ENCODE peak calls at places on chromosomes 2 and 18, in ten cellular contexts. One of them, this sample, is unnamed.

GRCh38 chr18:59272971-59273935 is at the start of gene RAX:
- DNase-seq in ovary: no peak
- DNase-seq in right lobe of liver: no peak
- DNase-seq in stimulated activated CD8-positive, alpha-beta memory T cell treated with anti-CD3 and anti-CD28 coated beads, Interleukin-15, amount 100 ng/mL, for 4 hours: no peak
- DNase-seq in NCI-H1092: no peak
- DNase-seq in KBM-7: peak
- DNase-seq in CD4-positive, CD25-positive, alpha-beta regulatory T cell: no peak
- DNase-seq in BJ: no peak
- DNase-seq in lung microvascular endothelial cell: peak
- DNase-seq in NCI-H345: no peak
- DNase-seq in this sample: peak

GRCh38 chr2:24359701-24360049 is 661 bp downstream of the ITSN2 start:
- DNase-seq in CD4-positive, CD25-positive, alpha-beta regulatory T cell: peak
- DNase-seq in KBM-7: no peak
- DNase-seq in right lobe of liver: peak
- DNase-seq in ovary: peak
- DNase-seq in BJ: no peak
- DNase-seq in lung microvascular endothelial cell: peak
- DNase-seq in NCI-H1092: no peak
- DNase-seq in NCI-H345: peak
- DNase-seq in stimulated activated CD8-positive, alpha-beta memory T cell treated with anti-CD3 and anti-CD28 coated beads, Interleukin-15, amount 100 ng/mL, for 4 hours: peak
- DNase-seq in this sample: no peak

GRCh38 chr2:223585691-223586090 is 16.5 kb downstream of the SCG2 start:
- DNase-seq in stimulated activated CD8-positive, alpha-beta memory T cell treated with anti-CD3 and anti-CD28 coated beads, Interleukin-15, amount 100 ng/mL, for 4 hours: no peak
- DNase-seq in NCI-H345: peak
- DNase-seq in BJ: no peak
- DNase-seq in KBM-7: no peak
- DNase-seq in ovary: no peak
- DNase-seq in NCI-H1092: peak
- DNase-seq in right lobe of liver: no peak
- DNase-seq in CD4-positive, CD25-positive, alpha-beta regulatory T cell: no peak
- DNase-seq in lung microvascular endothelial cell: peak
- DNase-seq in this sample: no peak

GRCh38 chr2:52454962-52455361 is 1312.6 kb upstream of the CHAC2 start:
- DNase-seq in KBM-7: no peak
- DNase-seq in NCI-H1092: no peak
- DNase-seq in ovary: no peak
- DNase-seq in right lobe of liver: no peak
- DNase-seq in CD4-positive, CD25-positive, alpha-beta regulatory T cell: no peak
- DNase-seq in NCI-H345: no peak
- DNase-seq in stimulated activated CD8-positive, alpha-beta memory T cell treated with anti-CD3 and anti-CD28 coated beads, Interleukin-15, amount 100 ng/mL, for 4 hours: no peak
- DNase-seq in lung microvascular endothelial cell: no peak
- DNase-seq in BJ: no peak
- DNase-seq in this sample: no peak

GRCh38 chr2:4827836-4828235 is 864.3 kb upstream of the SOX11 start:
- DNase-seq in BJ: no peak
- DNase-seq in NCI-H345: no peak
- DNase-seq in ovary: no peak
- DNase-seq in right lobe of liver: no peak
- DNase-seq in stimulated activated CD8-positive, alpha-beta memory T cell treated with anti-CD3 and anti-CD28 coated beads, Interleukin-15, amount 100 ng/mL, for 4 hours: no peak
- DNase-seq in lung microvascular endothelial cell: no peak
- DNase-seq in NCI-H1092: no peak
- DNase-seq in CD4-positive, CD25-positive, alpha-beta regulatory T cell: no peak
- DNase-seq in KBM-7: no peak
- DNase-seq in this sample: no peak

GRCh38 chr2:29463181-29463900 is 348.1 kb downstream of the CLIP4 start:
- DNase-seq in NCI-H345: no peak
- DNase-seq in right lobe of liver: no peak
- DNase-seq in BJ: peak
- DNase-seq in CD4-positive, CD25-positive, alpha-beta regulatory T cell: no peak
- DNase-seq in KBM-7: no peak
- DNase-seq in ovary: no peak
- DNase-seq in NCI-H1092: no peak
- DNase-seq in stimulated activated CD8-positive, alpha-beta memory T cell treated with anti-CD3 and anti-CD28 coated beads, Interleukin-15, amount 100 ng/mL, for 4 hours: no peak
- DNase-seq in lung microvascular endothelial cell: no peak
- DNase-seq in this sample: no peak

GRCh38 chr2:203361922-203362321 is 33.7 kb downstream of the ABI2 start:
- DNase-seq in ovary: no peak
- DNase-seq in NCI-H345: no peak
- DNase-seq in NCI-H1092: no peak
- DNase-seq in BJ: no peak
- DNase-seq in right lobe of liver: no peak
- DNase-seq in lung microvascular endothelial cell: peak
- DNase-seq in KBM-7: no peak
- DNase-seq in stimulated activated CD8-positive, alpha-beta memory T cell treated with anti-CD3 and anti-CD28 coated beads, Interleukin-15, amount 100 ng/mL, for 4 hours: no peak
- DNase-seq in CD4-positive, CD25-positive, alpha-beta regulatory T cell: no peak
- DNase-seq in this sample: peak

GRCh38 chr2:84653302-84653701 is 137.0 kb downstream of the DNAH6 start:
- DNase-seq in right lobe of liver: no peak
- DNase-seq in stimulated activated CD8-positive, alpha-beta memory T cell treated with anti-CD3 and anti-CD28 coated beads, Interleukin-15, amount 100 ng/mL, for 4 hours: no peak
- DNase-seq in CD4-positive, CD25-positive, alpha-beta regulatory T cell: no peak
- DNase-seq in NCI-H345: no peak
- DNase-seq in lung microvascular endothelial cell: no peak
- DNase-seq in KBM-7: no peak
- DNase-seq in BJ: no peak
- DNase-seq in ovary: no peak
- DNase-seq in NCI-H1092: no peak
- DNase-seq in this sample: no peak

GRCh38 chr2:234565842-234566619 is 69.2 kb upstream of the ARL4C start:
- DNase-seq in right lobe of liver: no peak
- DNase-seq in lung microvascular endothelial cell: no peak
- DNase-seq in KBM-7: no peak
- DNase-seq in NCI-H1092: no peak
- DNase-seq in BJ: no peak
- DNase-seq in ovary: no peak
- DNase-seq in NCI-H345: no peak
- DNase-seq in CD4-positive, CD25-positive, alpha-beta regulatory T cell: no peak
- DNase-seq in stimulated activated CD8-positive, alpha-beta memory T cell treated with anti-CD3 and anti-CD28 coated beads, Interleukin-15, amount 100 ng/mL, for 4 hours: no peak
- DNase-seq in this sample: no peak

GRCh38 chr2:86298411-86299390 is 38.7 kb downstream of the REEP1 start:
- DNase-seq in NCI-H345: no peak
- DNase-seq in right lobe of liver: peak
- DNase-seq in lung microvascular endothelial cell: peak
- DNase-seq in BJ: no peak
- DNase-seq in stimulated activated CD8-positive, alpha-beta memory T cell treated with anti-CD3 and anti-CD28 coated beads, Interleukin-15, amount 100 ng/mL, for 4 hours: no peak
- DNase-seq in CD4-positive, CD25-positive, alpha-beta regulatory T cell: no peak
- DNase-seq in ovary: no peak
- DNase-seq in KBM-7: no peak
- DNase-seq in NCI-H1092: no peak
- DNase-seq in this sample: peak

GRCh38 chr2:234258562-234259141 is 208.2 kb downstream of the SPP2 start:
- DNase-seq in right lobe of liver: no peak
- DNase-seq in NCI-H1092: no peak
- DNase-seq in BJ: no peak
- DNase-seq in CD4-positive, CD25-positive, alpha-beta regulatory T cell: no peak
- DNase-seq in ovary: no peak
- DNase-seq in stimulated activated CD8-positive, alpha-beta memory T cell treated with anti-CD3 and anti-CD28 coated beads, Interleukin-15, amount 100 ng/mL, for 4 hours: no peak
- DNase-seq in KBM-7: no peak
- DNase-seq in lung microvascular endothelial cell: no peak
- DNase-seq in NCI-H345: no peak
- DNase-seq in this sample: no peak

GRCh38 chr18:48897531-48897930 is 53.2 kb downstream of the SMAD7 start:
- DNase-seq in ovary: no peak
- DNase-seq in NCI-H345: no peak
- DNase-seq in BJ: no peak
- DNase-seq in NCI-H1092: no peak
- DNase-seq in CD4-positive, CD25-positive, alpha-beta regulatory T cell: no peak
- DNase-seq in lung microvascular endothelial cell: no peak
- DNase-seq in KBM-7: no peak
- DNase-seq in stimulated activated CD8-positive, alpha-beta memory T cell treated with anti-CD3 and anti-CD28 coated beads, Interleukin-15, amount 100 ng/mL, for 4 hours: no peak
- DNase-seq in right lobe of liver: peak
- DNase-seq in this sample: peak

GRCh38 chr2:37855283-37856041 is 69.6 kb upstream of the RMDN2 start:
- DNase-seq in ovary: no peak
- DNase-seq in lung microvascular endothelial cell: peak
- DNase-seq in BJ: no peak
- DNase-seq in CD4-positive, CD25-positive, alpha-beta regulatory T cell: no peak
- DNase-seq in stimulated activated CD8-positive, alpha-beta memory T cell treated with anti-CD3 and anti-CD28 coated beads, Interleukin-15, amount 100 ng/mL, for 4 hours: no peak
- DNase-seq in KBM-7: no peak
- DNase-seq in right lobe of liver: no peak
- DNase-seq in NCI-H345: no peak
- DNase-seq in NCI-H1092: no peak
- DNase-seq in this sample: peak

GRCh38 chr2:10417551-10418335 is 30.4 kb downstream of the ODC1 start:
- DNase-seq in CD4-positive, CD25-positive, alpha-beta regulatory T cell: no peak
- DNase-seq in NCI-H345: no peak
- DNase-seq in right lobe of liver: no peak
- DNase-seq in KBM-7: no peak
- DNase-seq in ovary: no peak
- DNase-seq in BJ: no peak
- DNase-seq in NCI-H1092: no peak
- DNase-seq in lung microvascular endothelial cell: no peak
- DNase-seq in stimulated activated CD8-positive, alpha-beta memory T cell treated with anti-CD3 and anti-CD28 coated beads, Interleukin-15, amount 100 ng/mL, for 4 hours: no peak
- DNase-seq in this sample: no peak

GRCh38 chr2:119674711-119675500 is 4.1 kb upstream of the TMEM177 start:
- DNase-seq in NCI-H1092: no peak
- DNase-seq in ovary: no peak
- DNase-seq in KBM-7: no peak
- DNase-seq in CD4-positive, CD25-positive, alpha-beta regulatory T cell: no peak
- DNase-seq in lung microvascular endothelial cell: no peak
- DNase-seq in stimulated activated CD8-positive, alpha-beta memory T cell treated with anti-CD3 and anti-CD28 coated beads, Interleukin-15, amount 100 ng/mL, for 4 hours: no peak
- DNase-seq in right lobe of liver: no peak
- DNase-seq in NCI-H345: no peak
- DNase-seq in BJ: no peak
- DNase-seq in this sample: no peak

GRCh38 chr18:13374096-13374467 is 155.5 kb downstream of the LDLRAD4 start:
- DNase-seq in right lobe of liver: no peak
- DNase-seq in NCI-H345: no peak
- DNase-seq in lung microvascular endothelial cell: no peak
- DNase-seq in KBM-7: no peak
- DNase-seq in ovary: no peak
- DNase-seq in CD4-positive, CD25-positive, alpha-beta regulatory T cell: no peak
- DNase-seq in stimulated activated CD8-positive, alpha-beta memory T cell treated with anti-CD3 and anti-CD28 coated beads, Interleukin-15, amount 100 ng/mL, for 4 hours: no peak
- DNase-seq in BJ: no peak
- DNase-seq in NCI-H1092: no peak
- DNase-seq in this sample: no peak

GRCh38 chr2:108189316-108189715 is 50.5 kb upstream of the SULT1C3 start:
- DNase-seq in right lobe of liver: no peak
- DNase-seq in ovary: no peak
- DNase-seq in BJ: no peak
- DNase-seq in NCI-H345: peak
- DNase-seq in NCI-H1092: no peak
- DNase-seq in lung microvascular endothelial cell: no peak
- DNase-seq in CD4-positive, CD25-positive, alpha-beta regulatory T cell: no peak
- DNase-seq in KBM-7: no peak
- DNase-seq in stimulated activated CD8-positive, alpha-beta memory T cell treated with anti-CD3 and anti-CD28 coated beads, Interleukin-15, amount 100 ng/mL, for 4 hours: no peak
- DNase-seq in this sample: no peak

GRCh38 chr18:9711361-9712129 is 3.4 kb downstream of the RAB31 start:
- DNase-seq in right lobe of liver: peak
- DNase-seq in lung microvascular endothelial cell: no peak
- DNase-seq in BJ: no peak
- DNase-seq in KBM-7: peak
- DNase-seq in stimulated activated CD8-positive, alpha-beta memory T cell treated with anti-CD3 and anti-CD28 coated beads, Interleukin-15, amount 100 ng/mL, for 4 hours: no peak
- DNase-seq in ovary: no peak
- DNase-seq in NCI-H1092: no peak
- DNase-seq in NCI-H345: no peak
- DNase-seq in CD4-positive, CD25-positive, alpha-beta regulatory T cell: no peak
- DNase-seq in this sample: no peak

GRCh38 chr18:57869228-57869627 is 66.1 kb upstream of the ATP8B1 start:
- DNase-seq in NCI-H345: no peak
- DNase-seq in right lobe of liver: no peak
- DNase-seq in stimulated activated CD8-positive, alpha-beta memory T cell treated with anti-CD3 and anti-CD28 coated beads, Interleukin-15, amount 100 ng/mL, for 4 hours: no peak
- DNase-seq in BJ: no peak
- DNase-seq in ovary: no peak
- DNase-seq in CD4-positive, CD25-positive, alpha-beta regulatory T cell: no peak
- DNase-seq in lung microvascular endothelial cell: no peak
- DNase-seq in KBM-7: no peak
- DNase-seq in NCI-H1092: no peak
- DNase-seq in this sample: no peak

GRCh38 chr2:233047206-233047605 is 12.9 kb upstream of the INPP5D start:
- DNase-seq in right lobe of liver: no peak
- DNase-seq in lung microvascular endothelial cell: no peak
- DNase-seq in NCI-H1092: no peak
- DNase-seq in NCI-H345: no peak
- DNase-seq in ovary: no peak
- DNase-seq in CD4-positive, CD25-positive, alpha-beta regulatory T cell: no peak
- DNase-seq in BJ: no peak
- DNase-seq in stimulated activated CD8-positive, alpha-beta memory T cell treated with anti-CD3 and anti-CD28 coated beads, Interleukin-15, amount 100 ng/mL, for 4 hours: no peak
- DNase-seq in KBM-7: no peak
- DNase-seq in this sample: no peak

GRCh38 chr2:121831841-121832240 is 76.4 kb downstream of the TSN start:
- DNase-seq in BJ: no peak
- DNase-seq in lung microvascular endothelial cell: no peak
- DNase-seq in NCI-H345: no peak
- DNase-seq in ovary: no peak
- DNase-seq in CD4-positive, CD25-positive, alpha-beta regulatory T cell: no peak
- DNase-seq in KBM-7: no peak
- DNase-seq in NCI-H1092: no peak
- DNase-seq in right lobe of liver: no peak
- DNase-seq in stimulated activated CD8-positive, alpha-beta memory T cell treated with anti-CD3 and anti-CD28 coated beads, Interleukin-15, amount 100 ng/mL, for 4 hours: no peak
- DNase-seq in this sample: no peak

GRCh38 chr2:25825238-25825637 is 53.0 kb downstream of the ASXL2 start:
- DNase-seq in NCI-H345: no peak
- DNase-seq in KBM-7: no peak
- DNase-seq in ovary: no peak
- DNase-seq in CD4-positive, CD25-positive, alpha-beta regulatory T cell: peak
- DNase-seq in lung microvascular endothelial cell: no peak
- DNase-seq in NCI-H1092: no peak
- DNase-seq in BJ: no peak
- DNase-seq in stimulated activated CD8-positive, alpha-beta memory T cell treated with anti-CD3 and anti-CD28 coated beads, Interleukin-15, amount 100 ng/mL, for 4 hours: peak
- DNase-seq in right lobe of liver: no peak
- DNase-seq in this sample: no peak

GRCh38 chr18:45102863-45103262 is 422.2 kb downstream of the SETBP1 start:
- DNase-seq in NCI-H345: no peak
- DNase-seq in KBM-7: peak
- DNase-seq in NCI-H1092: no peak
- DNase-seq in BJ: no peak
- DNase-seq in right lobe of liver: no peak
- DNase-seq in lung microvascular endothelial cell: no peak
- DNase-seq in stimulated activated CD8-positive, alpha-beta memory T cell treated with anti-CD3 and anti-CD28 coated beads, Interleukin-15, amount 100 ng/mL, for 4 hours: no peak
- DNase-seq in CD4-positive, CD25-positive, alpha-beta regulatory T cell: no peak
- DNase-seq in ovary: no peak
- DNase-seq in this sample: no peak

GRCh38 chr2:70141754-70142589 is 48.8 kb downstream of the C2orf42 start:
- DNase-seq in stimulated activated CD8-positive, alpha-beta memory T cell treated with anti-CD3 and anti-CD28 coated beads, Interleukin-15, amount 100 ng/mL, for 4 hours: no peak
- DNase-seq in right lobe of liver: peak
- DNase-seq in NCI-H345: peak
- DNase-seq in CD4-positive, CD25-positive, alpha-beta regulatory T cell: no peak
- DNase-seq in NCI-H1092: peak
- DNase-seq in ovary: no peak
- DNase-seq in lung microvascular endothelial cell: peak
- DNase-seq in KBM-7: no peak
- DNase-seq in BJ: no peak
- DNase-seq in this sample: peak

GRCh38 chr2:125168442-125168841 is 1143.4 kb downstream of the CNTNAP5 start:
- DNase-seq in CD4-positive, CD25-positive, alpha-beta regulatory T cell: no peak
- DNase-seq in right lobe of liver: no peak
- DNase-seq in BJ: no peak
- DNase-seq in ovary: no peak
- DNase-seq in NCI-H1092: no peak
- DNase-seq in KBM-7: no peak
- DNase-seq in stimulated activated CD8-positive, alpha-beta memory T cell treated with anti-CD3 and anti-CD28 coated beads, Interleukin-15, amount 100 ng/mL, for 4 hours: no peak
- DNase-seq in lung microvascular endothelial cell: no peak
- DNase-seq in NCI-H345: no peak
- DNase-seq in this sample: no peak

GRCh38 chr18:23650963-23651927 is 11.5 kb downstream of the ANKRD29 start:
- DNase-seq in NCI-H345: no peak
- DNase-seq in KBM-7: no peak
- DNase-seq in CD4-positive, CD25-positive, alpha-beta regulatory T cell: no peak
- DNase-seq in stimulated activated CD8-positive, alpha-beta memory T cell treated with anti-CD3 and anti-CD28 coated beads, Interleukin-15, amount 100 ng/mL, for 4 hours: no peak
- DNase-seq in ovary: no peak
- DNase-seq in right lobe of liver: no peak
- DNase-seq in BJ: peak
- DNase-seq in NCI-H1092: no peak
- DNase-seq in lung microvascular endothelial cell: peak
- DNase-seq in this sample: peak

GRCh38 chr2:71941731-71942575 is 205.7 kb downstream of the CYP26B1 start:
- DNase-seq in BJ: no peak
- DNase-seq in lung microvascular endothelial cell: no peak
- DNase-seq in KBM-7: no peak
- DNase-seq in stimulated activated CD8-positive, alpha-beta memory T cell treated with anti-CD3 and anti-CD28 coated beads, Interleukin-15, amount 100 ng/mL, for 4 hours: no peak
- DNase-seq in NCI-H345: peak
- DNase-seq in CD4-positive, CD25-positive, alpha-beta regulatory T cell: no peak
- DNase-seq in ovary: no peak
- DNase-seq in NCI-H1092: no peak
- DNase-seq in right lobe of liver: no peak
- DNase-seq in this sample: no peak

GRCh38 chr18:73791081-73791480 is 356.6 kb downstream of the FBXO15 start:
- DNase-seq in lung microvascular endothelial cell: no peak
- DNase-seq in stimulated activated CD8-positive, alpha-beta memory T cell treated with anti-CD3 and anti-CD28 coated beads, Interleukin-15, amount 100 ng/mL, for 4 hours: no peak
- DNase-seq in NCI-H1092: no peak
- DNase-seq in NCI-H345: no peak
- DNase-seq in right lobe of liver: no peak
- DNase-seq in KBM-7: no peak
- DNase-seq in CD4-positive, CD25-positive, alpha-beta regulatory T cell: no peak
- DNase-seq in BJ: peak
- DNase-seq in ovary: no peak
- DNase-seq in this sample: no peak